ENCODE peak calls at places on chromosome X, in six cellular contexts. One of them, this sample, is unnamed.

GRCh38 chrX:136639506-136640176 is 8.3 kb upstream of the CD40LG start:
- DNase-seq in COR-L47: no peak
- DNase-seq in activated CD4-positive, alpha-beta T cell treated with anti-CD3 and anti-CD28 coated beads, Interleukin-2, amount 50 U/mL, for 1 hour: no peak
- DNase-seq in mucosa of gallbladder: no peak
- DNase-seq in AG09319: no peak
- DNase-seq in NT2/D1: no peak
- DNase-seq in this sample: no peak

GRCh38 chrX:129781134-129782014 is 1.6 kb downstream of the SASH3 start:
- DNase-seq in mucosa of gallbladder: peak
- DNase-seq in AG09319: no peak
- DNase-seq in NT2/D1: no peak
- DNase-seq in activated CD4-positive, alpha-beta T cell treated with anti-CD3 and anti-CD28 coated beads, Interleukin-2, amount 50 U/mL, for 1 hour: peak
- DNase-seq in COR-L47: no peak
- DNase-seq in this sample: no peak

GRCh38 chrX:153370293-153371055 is 30.7 kb downstream of the PNMA6E start:
- DNase-seq in COR-L47: no peak
- DNase-seq in NT2/D1: no peak
- DNase-seq in mucosa of gallbladder: no peak
- DNase-seq in activated CD4-positive, alpha-beta T cell treated with anti-CD3 and anti-CD28 coated beads, Interleukin-2, amount 50 U/mL, for 1 hour: no peak
- DNase-seq in AG09319: no peak
- DNase-seq in this sample: no peak

GRCh38 chrX:129665916-129666644 is 11.3 kb upstream of the APLN start:
- DNase-seq in mucosa of gallbladder: no peak
- DNase-seq in NT2/D1: peak
- DNase-seq in activated CD4-positive, alpha-beta T cell treated with anti-CD3 and anti-CD28 coated beads, Interleukin-2, amount 50 U/mL, for 1 hour: no peak
- DNase-seq in AG09319: no peak
- DNase-seq in COR-L47: no peak
- DNase-seq in this sample: no peak

GRCh38 chrX:56794404-56794803 is 65.4 kb downstream of the NBDY start:
- DNase-seq in COR-L47: no peak
- DNase-seq in NT2/D1: no peak
- DNase-seq in activated CD4-positive, alpha-beta T cell treated with anti-CD3 and anti-CD28 coated beads, Interleukin-2, amount 50 U/mL, for 1 hour: no peak
- DNase-seq in mucosa of gallbladder: no peak
- DNase-seq in AG09319: no peak
- DNase-seq in this sample: no peak

GRCh38 chrX:17432158-17432557 is 57.2 kb downstream of the NHS start:
- DNase-seq in mucosa of gallbladder: no peak
- DNase-seq in COR-L47: no peak
- DNase-seq in AG09319: no peak
- DNase-seq in NT2/D1: no peak
- DNase-seq in activated CD4-positive, alpha-beta T cell treated with anti-CD3 and anti-CD28 coated beads, Interleukin-2, amount 50 U/mL, for 1 hour: no peak
- DNase-seq in this sample: no peak

GRCh38 chrX:150692296-150692695 is 900 bp upstream of the MTMR1 start:
- DNase-seq in COR-L47: no peak
- DNase-seq in NT2/D1: no peak
- DNase-seq in activated CD4-positive, alpha-beta T cell treated with anti-CD3 and anti-CD28 coated beads, Interleukin-2, amount 50 U/mL, for 1 hour: no peak
- DNase-seq in AG09319: no peak
- DNase-seq in mucosa of gallbladder: no peak
- DNase-seq in this sample: no peak

GRCh38 chrX:30618160-30618765 is 35.0 kb upstream of the GK start:
- DNase-seq in mucosa of gallbladder: no peak
- DNase-seq in COR-L47: no peak
- DNase-seq in activated CD4-positive, alpha-beta T cell treated with anti-CD3 and anti-CD28 coated beads, Interleukin-2, amount 50 U/mL, for 1 hour: no peak
- DNase-seq in AG09319: no peak
- DNase-seq in NT2/D1: peak
- DNase-seq in this sample: no peak

GRCh38 chrX:73562986-73563739 is at the start of gene CHIC1:
- DNase-seq in AG09319: peak
- DNase-seq in COR-L47: peak
- DNase-seq in activated CD4-positive, alpha-beta T cell treated with anti-CD3 and anti-CD28 coated beads, Interleukin-2, amount 50 U/mL, for 1 hour: peak
- DNase-seq in NT2/D1: peak
- DNase-seq in mucosa of gallbladder: peak
- DNase-seq in this sample: peak

GRCh38 chrX:2751291-2751690 is 549 bp upstream of the XG start:
- DNase-seq in COR-L47: no peak
- DNase-seq in AG09319: no peak
- DNase-seq in activated CD4-positive, alpha-beta T cell treated with anti-CD3 and anti-CD28 coated beads, Interleukin-2, amount 50 U/mL, for 1 hour: no peak
- DNase-seq in NT2/D1: no peak
- DNase-seq in mucosa of gallbladder: no peak
- DNase-seq in this sample: no peak

GRCh38 chrX:9537781-9538180 is 72.9 kb downstream of the TBL1X start:
- DNase-seq in activated CD4-positive, alpha-beta T cell treated with anti-CD3 and anti-CD28 coated beads, Interleukin-2, amount 50 U/mL, for 1 hour: no peak
- DNase-seq in AG09319: no peak
- DNase-seq in NT2/D1: no peak
- DNase-seq in COR-L47: no peak
- DNase-seq in mucosa of gallbladder: no peak
- DNase-seq in this sample: no peak

GRCh38 chrX:9341305-9342201 is 123.3 kb upstream of the TBL1X start:
- DNase-seq in activated CD4-positive, alpha-beta T cell treated with anti-CD3 and anti-CD28 coated beads, Interleukin-2, amount 50 U/mL, for 1 hour: peak
- DNase-seq in COR-L47: no peak
- DNase-seq in AG09319: no peak
- DNase-seq in mucosa of gallbladder: peak
- DNase-seq in NT2/D1: no peak
- DNase-seq in this sample: peak

GRCh38 chrX:153782324-153782723 is 1.5 kb downstream of the SRPK3 start:
- DNase-seq in NT2/D1: no peak
- DNase-seq in mucosa of gallbladder: no peak
- DNase-seq in AG09319: no peak
- DNase-seq in COR-L47: peak
- DNase-seq in activated CD4-positive, alpha-beta T cell treated with anti-CD3 and anti-CD28 coated beads, Interleukin-2, amount 50 U/mL, for 1 hour: no peak
- DNase-seq in this sample: no peak

GRCh38 chrX:63506320-63506719 is 155.2 kb upstream of the SPIN4 start:
- DNase-seq in AG09319: peak
- DNase-seq in NT2/D1: peak
- DNase-seq in COR-L47: no peak
- DNase-seq in mucosa of gallbladder: no peak
- DNase-seq in activated CD4-positive, alpha-beta T cell treated with anti-CD3 and anti-CD28 coated beads, Interleukin-2, amount 50 U/mL, for 1 hour: no peak
- DNase-seq in this sample: no peak

GRCh38 chrX:65601530-65602281 is 65.7 kb upstream of the MSN start:
- DNase-seq in AG09319: peak
- DNase-seq in activated CD4-positive, alpha-beta T cell treated with anti-CD3 and anti-CD28 coated beads, Interleukin-2, amount 50 U/mL, for 1 hour: peak
- DNase-seq in NT2/D1: no peak
- DNase-seq in mucosa of gallbladder: peak
- DNase-seq in COR-L47: no peak
- DNase-seq in this sample: peak

GRCh38 chrX:19682712-19683331 is 167.5 kb upstream of the MAP3K15 start:
- DNase-seq in activated CD4-positive, alpha-beta T cell treated with anti-CD3 and anti-CD28 coated beads, Interleukin-2, amount 50 U/mL, for 1 hour: peak
- DNase-seq in NT2/D1: no peak
- DNase-seq in mucosa of gallbladder: peak
- DNase-seq in COR-L47: peak
- DNase-seq in AG09319: peak
- DNase-seq in this sample: peak

GRCh38 chrX:154693394-154693793 is 40.0 kb upstream of the CTAG2 start:
- DNase-seq in activated CD4-positive, alpha-beta T cell treated with anti-CD3 and anti-CD28 coated beads, Interleukin-2, amount 50 U/mL, for 1 hour: no peak
- DNase-seq in NT2/D1: no peak
- DNase-seq in AG09319: no peak
- DNase-seq in mucosa of gallbladder: no peak
- DNase-seq in COR-L47: no peak
- DNase-seq in this sample: no peak

GRCh38 chrX:114924846-114925245 is 92.6 kb downstream of the IL13RA2 start:
- DNase-seq in NT2/D1: peak
- DNase-seq in activated CD4-positive, alpha-beta T cell treated with anti-CD3 and anti-CD28 coated beads, Interleukin-2, amount 50 U/mL, for 1 hour: no peak
- DNase-seq in mucosa of gallbladder: no peak
- DNase-seq in AG09319: no peak
- DNase-seq in COR-L47: no peak
- DNase-seq in this sample: no peak

GRCh38 chrX:10514891-10515290 is 105.5 kb downstream of the MID1 start:
- DNase-seq in mucosa of gallbladder: no peak
- DNase-seq in AG09319: no peak
- DNase-seq in NT2/D1: no peak
- DNase-seq in activated CD4-positive, alpha-beta T cell treated with anti-CD3 and anti-CD28 coated beads, Interleukin-2, amount 50 U/mL, for 1 hour: no peak
- DNase-seq in COR-L47: no peak
- DNase-seq in this sample: no peak

GRCh38 chrX:13123857-13124345 is 79.5 kb upstream of the FAM9C start:
- DNase-seq in AG09319: no peak
- DNase-seq in mucosa of gallbladder: no peak
- DNase-seq in COR-L47: no peak
- DNase-seq in NT2/D1: no peak
- DNase-seq in activated CD4-positive, alpha-beta T cell treated with anti-CD3 and anti-CD28 coated beads, Interleukin-2, amount 50 U/mL, for 1 hour: no peak
- DNase-seq in this sample: no peak

GRCh38 chrX:122269243-122269781 is 914.8 kb upstream of the GRIA3 start:
- DNase-seq in mucosa of gallbladder: no peak
- DNase-seq in activated CD4-positive, alpha-beta T cell treated with anti-CD3 and anti-CD28 coated beads, Interleukin-2, amount 50 U/mL, for 1 hour: no peak
- DNase-seq in COR-L47: no peak
- DNase-seq in NT2/D1: no peak
- DNase-seq in AG09319: peak
- DNase-seq in this sample: no peak

GRCh38 chrX:75746891-75747639 is 38.0 kb downstream of the MAGEE2 start:
- DNase-seq in activated CD4-positive, alpha-beta T cell treated with anti-CD3 and anti-CD28 coated beads, Interleukin-2, amount 50 U/mL, for 1 hour: peak
- DNase-seq in NT2/D1: peak
- DNase-seq in mucosa of gallbladder: peak
- DNase-seq in AG09319: no peak
- DNase-seq in COR-L47: no peak
- DNase-seq in this sample: peak

GRCh38 chrX:11419102-11419501 is 125.9 kb downstream of the AMELX start:
- DNase-seq in NT2/D1: no peak
- DNase-seq in mucosa of gallbladder: no peak
- DNase-seq in AG09319: no peak
- DNase-seq in activated CD4-positive, alpha-beta T cell treated with anti-CD3 and anti-CD28 coated beads, Interleukin-2, amount 50 U/mL, for 1 hour: no peak
- DNase-seq in COR-L47: no peak
- DNase-seq in this sample: no peak

GRCh38 chrX:110310896-110311295 is 7.0 kb downstream of the AMMECR1 start:
- DNase-seq in NT2/D1: no peak
- DNase-seq in COR-L47: no peak
- DNase-seq in activated CD4-positive, alpha-beta T cell treated with anti-CD3 and anti-CD28 coated beads, Interleukin-2, amount 50 U/mL, for 1 hour: peak
- DNase-seq in AG09319: no peak
- DNase-seq in mucosa of gallbladder: no peak
- DNase-seq in this sample: no peak

GRCh38 chrX:105461013-105461412 is 240.5 kb upstream of the TEX13A start:
- DNase-seq in activated CD4-positive, alpha-beta T cell treated with anti-CD3 and anti-CD28 coated beads, Interleukin-2, amount 50 U/mL, for 1 hour: no peak
- DNase-seq in AG09319: no peak
- DNase-seq in COR-L47: no peak
- DNase-seq in mucosa of gallbladder: no peak
- DNase-seq in NT2/D1: no peak
- DNase-seq in this sample: no peak

This sample was measured in colonic mucosa.